ENCODE peak calls at places on chromosomes 12 and 14, in eight cellular contexts. Y, O, L, B, R, S, W and G are unnamed samples.

GRCh38 chr14:29810064-29810463 is 117.6 kb downstream of the PRKD1 start:
- DNase-seq in B (no peak), R (no peak), O (no peak), S (no peak), W (no peak), L (no peak), Y (no peak), G (no peak)

GRCh38 chr12:79897617-79898016 is 37.3 kb downstream of the PPP1R12A start:
- DNase-seq in W (no peak), O (no peak), Y (no peak), L (peak; percentile 69), R (no peak), S (no peak), B (no peak), G (peak; percentile 90)

GRCh38 chr14:58666737-58667136 is 29.0 kb downstream of the DACT1 start:
- DNase-seq in W (no peak), L (no peak), O (no peak), R (no peak), S (no peak), Y (no peak), B (no peak), G (no peak)

GRCh38 chr14:58813745-58814144 is 176.0 kb downstream of the DACT1 start:
- DNase-seq in S (no peak), B (no peak), R (no peak), Y (no peak), W (no peak), L (no peak), O (no peak), G (no peak)

GRCh38 chr12:70660620-70661219 is 23.5 kb upstream of the PTPRB start:
- DNase-seq in S (peak; percentile 61), L (peak; percentile 86), R (peak; percentile 36), W (peak; percentile 36), O (no peak), B (no peak), Y (peak; percentile 25), G (peak; percentile 68)

GRCh38 chr14:53841109-53842099 is 115.2 kb downstream of the BMP4 start:
- DNase-seq in L (no peak), W (no peak), S (no peak), Y (no peak), B (no peak), R (no peak), O (no peak), G (no peak)

GRCh38 chr14:63224196-63224595 is 20.0 kb downstream of the RHOJ start:
- DNase-seq in L (peak; percentile 23), W (no peak), S (no peak), O (no peak), B (no peak), R (no peak), Y (no peak), G (no peak)

GRCh38 chr12:72273851-72274284 is 1.7 kb downstream of the TRHDE start:
- DNase-seq in W (no peak), R (no peak), S (no peak), B (peak; percentile 30), Y (no peak), L (no peak), O (no peak), G (no peak)

GRCh38 chr12:19251481-19251880 is 121.9 kb downstream of the PLEKHA5 start:
- DNase-seq in R (no peak), L (peak; percentile 35), S (no peak), Y (no peak), W (no peak), O (no peak), B (no peak), G (peak; percentile 39)

GRCh38 chr12:48021485-48022179 is 17.4 kb upstream of the COL2A1 start:
- DNase-seq in B (no peak), O (no peak), R (no peak), Y (no peak), W (no peak), L (no peak), S (no peak), G (no peak)

GRCh38 chr12:1115471-1116242 is 124.6 kb downstream of the ERC1 start:
- DNase-seq in W (no peak), S (no peak), O (no peak), L (peak; percentile 66), R (no peak), Y (no peak), B (no peak), G (peak; percentile 33)

GRCh38 chr14:30559638-30560071 is 697 bp downstream of the G2E3 start:
- DNase-seq in B (no peak), S (no peak), O (no peak), L (peak; percentile 38), Y (peak; percentile 44), W (no peak), R (no peak), G (peak; percentile 42)

GRCh38 chr12:132327351-132328171 is 1.8 kb downstream of the GALNT9 start:
- DNase-seq in L (peak; percentile 92), O (peak; percentile 48), Y (no peak), R (peak; percentile 66), B (peak; percentile 35), W (no peak), S (no peak), G (peak; percentile 96)

GRCh38 chr14:53956427-53957201 is at the start of gene BMP4:
- DNase-seq in W (peak; percentile 89), B (peak; percentile 92), O (peak; percentile 62), R (peak; percentile 83), L (no peak), Y (peak; percentile 30), S (peak; percentile 86), G (peak; percentile 29)

GRCh38 chr14:72262771-72263170 is 330.5 kb downstream of the RGS6 start:
- DNase-seq in S (no peak), Y (no peak), O (no peak), B (no peak), R (no peak), W (no peak), L (no peak), G (no peak)

GRCh38 chr12:52084491-52085231 is 5.2 kb downstream of the SMIM41 start:
- DNase-seq in S (no peak), L (no peak), B (no peak), O (no peak), W (no peak), Y (no peak), R (no peak), G (no peak)

GRCh38 chr12:55728185-55728931 is 451 bp downstream of the CD63 start:
- DNase-seq in W (peak; percentile 87), O (peak; percentile 76), S (peak; percentile 87), B (peak; percentile 87), Y (no peak), L (peak; percentile 74), R (peak; percentile 83), G (peak; percentile 69)

DNA sequence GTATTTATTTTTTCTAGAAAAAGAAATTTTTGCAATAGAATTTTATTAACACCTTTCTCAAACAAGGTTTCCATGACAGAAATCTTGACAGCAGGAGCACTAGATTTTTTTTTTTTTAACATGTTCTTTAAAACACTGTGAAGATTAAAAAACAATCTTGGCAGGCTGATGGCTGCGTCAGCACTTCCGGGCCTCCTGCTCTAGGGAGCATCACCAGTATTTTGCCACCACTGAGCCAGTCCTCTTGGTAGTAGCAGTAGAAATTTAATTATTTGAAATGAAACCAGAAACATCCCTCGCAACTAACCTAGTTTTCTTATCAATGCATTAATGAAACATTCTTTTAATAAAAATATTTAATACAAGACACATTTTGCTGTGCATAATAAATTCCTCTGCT is 99.6 kb downstream of the APAF1 start:
- DNase-seq in B (peak; percentile 69), R (no peak), L (peak; percentile 60), O (no peak), Y (peak; percentile 29), W (no peak), S (no peak), G (peak; percentile 49)
- H3K4me3 ChIP-seq in B (no peak overlapping the region), R (no peak overlapping the region), L (no peak overlapping the region), O (no peak overlapping the region), Y (peak overlapping the region; percentile 72), W (no peak overlapping the region), S (no peak overlapping the region), G (no peak overlapping the region)

DNA sequence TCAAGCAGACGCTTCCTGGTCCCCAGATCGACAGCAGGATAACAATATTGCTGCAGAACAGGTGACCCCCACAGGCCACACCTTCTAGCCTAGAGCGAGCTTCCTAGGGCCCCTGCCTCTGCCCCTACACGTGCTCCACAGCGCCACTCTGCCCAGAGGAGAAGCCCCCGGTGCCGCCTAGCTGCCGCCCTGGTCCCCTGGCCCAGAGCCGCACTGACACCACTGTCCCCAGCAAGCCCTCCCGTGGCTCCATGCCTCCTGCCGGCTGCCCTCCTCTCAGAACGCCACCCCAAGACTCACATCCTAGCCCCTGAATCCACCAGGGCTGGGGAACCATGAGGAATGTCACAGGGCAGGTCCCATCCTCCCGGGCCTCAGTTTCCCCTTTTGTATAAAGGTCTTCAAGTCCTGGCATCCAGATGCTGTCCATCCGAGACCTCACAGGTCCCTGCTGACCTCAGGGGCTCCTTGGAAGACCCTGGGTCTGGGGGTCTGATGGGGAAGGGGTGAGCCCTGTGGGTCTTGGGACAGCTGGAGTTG is 31.0 kb downstream of the JAG2 start:
- DNase-seq in R (no peak), S (no peak), L (no peak), B (no peak), W (no peak), Y (no peak), O (no peak), G (no peak)
- H3K4me3 ChIP-seq in R (no peak overlapping the region), S (no peak overlapping the region), L (no peak overlapping the region), B (no peak overlapping the region), W (no peak overlapping the region), Y (no peak overlapping the region), O (no peak overlapping the region), G (no peak overlapping the region)

GRCh38 chr12:110741795-110742717 is 635 bp downstream of the PPP1CC start:
- DNase-seq in S (peak; percentile 42), O (peak; percentile 22), Y (peak; percentile 57), L (peak; percentile 55), W (no peak), B (no peak), R (peak; percentile 59), G (peak; percentile 36)

GRCh38 chr12:110737532-110737931 is 5.2 kb downstream of the PPP1CC start:
- DNase-seq in S (no peak), R (no peak), B (no peak), Y (no peak), O (no peak), W (no peak), L (no peak), G (no peak)

GRCh38 chr12:110739488-110739887 is 3.2 kb downstream of the PPP1CC start:
- DNase-seq in R (no peak), S (no peak), O (no peak), B (no peak), L (no peak), W (no peak), Y (peak; percentile 18), G (no peak)

GRCh38 chr12:110741371-110741770 is 1.3 kb downstream of the PPP1CC start:
- DNase-seq in W (no peak), S (no peak), B (no peak), Y (peak; percentile 74), L (peak; percentile 23), R (no peak), O (no peak), G (no peak)

GRCh38 chr12:110739894-110740293 is 2.8 kb downstream of the PPP1CC start:
- DNase-seq in S (no peak), Y (peak; percentile 46), L (no peak), W (no peak), O (no peak), R (no peak), B (no peak), G (no peak)
- H3K4me3 ChIP-seq in S (peak overlapping the region; percentile 71), Y (peak overlapping the region; percentile 99), L (peak overlapping the region; percentile 3), W (peak overlapping the region; percentile 100), O (no peak overlapping the region), R (peak overlapping the region; percentile 68), B (no peak overlapping the region), G (no peak overlapping the region)

GRCh38 chr14:87034680-87035079 is 958.3 kb downstream of the GALC start:
- DNase-seq in W (no peak), O (no peak), S (no peak), R (no peak), L (no peak), B (no peak), Y (no peak), G (no peak)

GRCh38 chr14:87030182-87030581 is 962.8 kb downstream of the GALC start:
- DNase-seq in L (no peak), W (no peak), O (no peak), Y (no peak), B (no peak), S (no peak), R (no peak), G (no peak)
- H3K4me3 ChIP-seq in L (no peak overlapping the region), W (no peak overlapping the region), O (no peak overlapping the region), Y (no peak overlapping the region), B (no peak overlapping the region), S (no peak overlapping the region), R (no peak overlapping the region), G (no peak overlapping the region)